ENCODE peak calls at places on chromosomes 16 and 17, in ten cellular contexts. F is NCI-H2171; J is AG04450; P is heart right ventricle; S is adrenal gland; H is GF-D8; B is activated CD4-positive, CD25-positive, alpha-beta regulatory T cell; D is nephron progenitor cell; L is HFF-Myc; C is AG08395. I is an unnamed sample.

GRCh38 chr17:18106211-18106610 is 2.3 kb upstream of the MYO15A start:
- DNase-seq in F (no peak), P (no peak), D (no peak), S (no peak), H (no peak), C (no peak), B (no peak), L (no peak), J (no peak), I (no peak)

GRCh38 chr16:1125471-1125870 is 27.4 kb upstream of the CACNA1H start:
- DNase-seq in S (peak; percentile 87), P (no peak), J (peak; percentile 20), B (no peak), F (peak; percentile 48), D (peak; percentile 71), H (no peak), C (peak; percentile 44), L (peak; percentile 1), I (peak; percentile 16)

GRCh38 chr16:65117701-65118448 is 4.0 kb downstream of the CDH11 start:
- DNase-seq in J (peak; percentile 75), D (peak; percentile 71), L (peak; percentile 83), C (peak; percentile 65), S (peak; percentile 89), H (no peak), P (peak; percentile 53), F (peak; percentile 56), B (no peak), I (peak; percentile 52)

GRCh38 chr16:53692146-53692545 is 11.5 kb downstream of the RPGRIP1L start:
- DNase-seq in J (no peak), S (no peak), H (no peak), C (no peak), P (no peak), D (peak; percentile 40), F (no peak), L (no peak), B (no peak), I (no peak)

GRCh38 chr16:61296305-61296704 is 739.9 kb downstream of the CDH8 start:
- DNase-seq in C (no peak), B (no peak), D (no peak), S (no peak), H (no peak), L (no peak), F (no peak), J (no peak), P (no peak), I (no peak)

GRCh38 chr17:8117980-8118768 is at the start of gene ALOXE3:
- DNase-seq in H (no peak), P (no peak), F (no peak), J (no peak), B (no peak), L (no peak), D (peak; percentile 43), C (peak; percentile 68), S (peak; percentile 75), I (peak; percentile 91)

GRCh38 chr17:10622610-10623485 is 34.3 kb downstream of the MYH3 start:
- DNase-seq in B (no peak), F (no peak), S (no peak), P (no peak), L (no peak), J (no peak), H (no peak), D (no peak), C (no peak), I (peak; percentile 85)

GRCh38 chr17:14794961-14795360 is 470.2 kb downstream of the PMP22 start:
- DNase-seq in F (no peak), L (no peak), B (no peak), C (no peak), S (no peak), J (no peak), H (no peak), P (no peak), D (no peak), I (no peak)

GRCh38 chr17:80397686-80398085 is 17.3 kb upstream of the ENDOV start:
- DNase-seq in F (no peak), H (no peak), S (no peak), L (no peak), B (no peak), P (no peak), D (no peak), C (no peak), J (no peak), I (no peak)

GRCh38 chr17:15384142-15384803 is 42.9 kb upstream of the TEKT3 start:
- DNase-seq in L (no peak), H (no peak), B (no peak), D (no peak), S (peak; percentile 73), P (peak; percentile 64), J (no peak), C (peak; percentile 18), F (no peak), I (no peak)

GRCh38 chr16:24734382-24734781 is 4.9 kb downstream of the TNRC6A start:
- DNase-seq in L (no peak), C (peak; percentile 3), B (no peak), H (no peak), J (peak; percentile 32), F (no peak), D (no peak), S (no peak), P (no peak), I (no peak)

GRCh38 chr16:31569360-31569717 is 41.6 kb downstream of the AHSP start:
- DNase-seq in F (no peak), L (no peak), C (no peak), D (peak; percentile 42), S (no peak), P (no peak), B (no peak), H (no peak), J (no peak), I (no peak)

GRCh38 chr17:17036520-17036998 is 5.7 kb upstream of the MPRIP start:
- DNase-seq in F (no peak), L (no peak), J (no peak), H (peak; percentile 36), B (no peak), C (peak; percentile 32), P (no peak), S (no peak), D (no peak), I (no peak)

GRCh38 chr17:59859444-59860025 is 33.2 kb downstream of the TUBD1 start:
- DNase-seq in J (no peak), L (no peak), B (no peak), P (no peak), F (no peak), C (peak; percentile 40), H (peak; percentile 14), D (no peak), S (no peak), I (no peak)

GRCh38 chr16:85763616-85764015 is 12.7 kb upstream of the C16orf74 start:
- DNase-seq in H (no peak), J (no peak), C (no peak), F (no peak), S (no peak), P (no peak), L (no peak), D (no peak), B (no peak), I (no peak)

GRCh38 chr16:11224096-11224893 is 31.7 kb downstream of the SOCS1 start:
- DNase-seq in B (peak; percentile 38), L (no peak), P (peak; percentile 78), S (peak; percentile 94), C (peak; percentile 32), F (no peak), H (peak; percentile 95), J (no peak), D (peak; percentile 66), I (no peak)

GRCh38 chr16:67183627-67184452 is at the start of gene MATCAP1:
- DNase-seq in D (peak; percentile 96), F (peak; percentile 96), J (peak; percentile 90), S (peak; percentile 98), L (peak; percentile 96), B (peak; percentile 81), C (peak; percentile 99), P (peak; percentile 94), H (peak; percentile 97), I (peak; percentile 99)

GRCh38 chr16:28105297-28105696 is 41.8 kb upstream of the GSG1L start:
- DNase-seq in J (no peak), L (no peak), H (no peak), C (no peak), D (no peak), P (no peak), S (peak; percentile 5), B (no peak), F (no peak), I (no peak)

GRCh38 chr17:64005734-64006167 is 7.6 kb downstream of the PRR29 start:
- DNase-seq in H (peak; percentile 56), D (no peak), J (no peak), C (peak; percentile 32), L (no peak), B (no peak), P (no peak), S (peak; percentile 56), F (no peak), I (no peak)

GRCh38 chr17:74412581-74412980 is 19.3 kb upstream of the GPRC5C start:
- DNase-seq in D (no peak), C (no peak), F (no peak), J (no peak), B (no peak), H (no peak), P (no peak), S (no peak), L (no peak), I (no peak)

GRCh38 chr17:29024456-29024952 is 18.4 kb upstream of the PIPOX start:
- DNase-seq in C (no peak), S (no peak), D (no peak), F (no peak), H (no peak), P (no peak), L (no peak), J (no peak), B (no peak), I (no peak)

GRCh38 chr17:39001703-39002637 is 34.8 kb upstream of the FBXO47 start:
- DNase-seq in S (peak; percentile 74), F (no peak), C (peak; percentile 76), J (no peak), P (peak; percentile 82), B (no peak), H (no peak), L (peak; percentile 71), D (no peak), I (peak; percentile 57)